ENCODE peak calls at places on chromosome 10, in six cellular contexts. One of them, this sample, is unnamed.

GRCh38 chr10:88190123-88190522 is 326.7 kb downstream of the PTEN start:
- DNase-seq in SK-N-SH: no peak
- DNase-seq in MCF 10A: no peak
- DNase-seq in endothelial cell of umbilical vein: no peak
- DNase-seq in A549: no peak
- DNase-seq in MM.1S: no peak
- DNase-seq in this sample: no peak

GRCh38 chr10:55330485-55330884 is 529.5 kb upstream of the PCDH15 start:
- DNase-seq in SK-N-SH: no peak
- DNase-seq in MCF 10A: no peak
- DNase-seq in endothelial cell of umbilical vein: no peak
- DNase-seq in A549: no peak
- DNase-seq in MM.1S: no peak
- DNase-seq in this sample: no peak

GRCh38 chr10:31490858-31491504 is 172.0 kb downstream of the ZEB1 start:
- DNase-seq in SK-N-SH: no peak
- DNase-seq in MCF 10A: peak; percentile 57
- DNase-seq in endothelial cell of umbilical vein: peak; percentile 63
- DNase-seq in A549: peak; percentile 11
- DNase-seq in MM.1S: peak; percentile 60
- DNase-seq in this sample: peak; percentile 66

GRCh38 chr10:72084094-72084459 is 4.3 kb downstream of the SPOCK2 start:
- DNase-seq in SK-N-SH: no peak
- DNase-seq in MCF 10A: no peak
- DNase-seq in endothelial cell of umbilical vein: no peak
- DNase-seq in A549: no peak
- DNase-seq in MM.1S: no peak
- DNase-seq in this sample: no peak

GRCh38 chr10:1230138-1230537 is 174.0 kb downstream of the WDR37 start:
- DNase-seq in SK-N-SH: no peak
- DNase-seq in MCF 10A: no peak
- DNase-seq in endothelial cell of umbilical vein: no peak
- DNase-seq in A549: no peak
- DNase-seq in MM.1S: no peak
- DNase-seq in this sample: no peak

GRCh38 chr10:123640016-123640535 is 26.1 kb upstream of the GPR26 start:
- DNase-seq in SK-N-SH: no peak
- DNase-seq in MCF 10A: no peak
- DNase-seq in endothelial cell of umbilical vein: no peak
- DNase-seq in A549: no peak
- DNase-seq in MM.1S: no peak
- DNase-seq in this sample: no peak

GRCh38 chr10:94500063-94500462 is 45.5 kb upstream of the HELLS start:
- DNase-seq in SK-N-SH: peak; percentile 15
- DNase-seq in MCF 10A: peak; percentile 11
- DNase-seq in endothelial cell of umbilical vein: no peak
- DNase-seq in A549: peak; percentile 36
- DNase-seq in MM.1S: no peak
- DNase-seq in this sample: no peak

GRCh38 chr10:66678521-66678920 is 247.3 kb upstream of the LRRTM3 start:
- DNase-seq in SK-N-SH: no peak
- DNase-seq in MCF 10A: peak; percentile 12
- DNase-seq in endothelial cell of umbilical vein: no peak
- DNase-seq in A549: no peak
- DNase-seq in MM.1S: no peak
- DNase-seq in this sample: no peak

GRCh38 chr10:108982141-108982540 is 941.2 kb downstream of the XPNPEP1 start:
- DNase-seq in SK-N-SH: no peak
- DNase-seq in MCF 10A: no peak
- DNase-seq in endothelial cell of umbilical vein: no peak
- DNase-seq in A549: no peak
- DNase-seq in MM.1S: no peak
- DNase-seq in this sample: no peak

GRCh38 chr10:85610381-85611092 is 756.1 kb downstream of the GRID1 start:
- DNase-seq in SK-N-SH: no peak
- DNase-seq in MCF 10A: no peak
- DNase-seq in endothelial cell of umbilical vein: no peak
- DNase-seq in A549: no peak
- DNase-seq in MM.1S: no peak
- DNase-seq in this sample: no peak

GRCh38 chr10:61621538-61622150 is 41.1 kb upstream of the CABCOCO1 start:
- DNase-seq in SK-N-SH: no peak
- DNase-seq in MCF 10A: no peak
- DNase-seq in endothelial cell of umbilical vein: peak; percentile 78
- DNase-seq in A549: no peak
- DNase-seq in MM.1S: no peak
- DNase-seq in this sample: no peak

GRCh38 chr10:86579883-86580548 is 58.4 kb upstream of the WAPL start:
- DNase-seq in SK-N-SH: no peak
- DNase-seq in MCF 10A: no peak
- DNase-seq in endothelial cell of umbilical vein: no peak
- DNase-seq in A549: no peak
- DNase-seq in MM.1S: no peak
- DNase-seq in this sample: no peak

GRCh38 chr10:116470768-116471415 is 43.2 kb downstream of the PNLIPRP3 start:
- DNase-seq in SK-N-SH: peak; percentile 30
- DNase-seq in MCF 10A: peak; percentile 58
- DNase-seq in endothelial cell of umbilical vein: no peak
- DNase-seq in A549: peak; percentile 41
- DNase-seq in MM.1S: peak; percentile 49
- DNase-seq in this sample: no peak

GRCh38 chr10:32357056-32357735 is 10.2 kb upstream of the EPC1 start:
- DNase-seq in SK-N-SH: no peak
- DNase-seq in MCF 10A: no peak
- DNase-seq in endothelial cell of umbilical vein: no peak
- DNase-seq in A549: no peak
- DNase-seq in MM.1S: no peak
- DNase-seq in this sample: no peak

GRCh38 chr10:33015798-33016547 is 57.9 kb upstream of the ITGB1 start:
- DNase-seq in SK-N-SH: no peak
- DNase-seq in MCF 10A: no peak
- DNase-seq in endothelial cell of umbilical vein: no peak
- DNase-seq in A549: peak; percentile 48
- DNase-seq in MM.1S: no peak
- DNase-seq in this sample: no peak

GRCh38 chr10:62250594-62251198 is 17.9 kb downstream of the RTKN2 start:
- DNase-seq in SK-N-SH: no peak
- DNase-seq in MCF 10A: peak; percentile 78
- DNase-seq in endothelial cell of umbilical vein: peak; percentile 19
- DNase-seq in A549: peak; percentile 49
- DNase-seq in MM.1S: no peak
- DNase-seq in this sample: no peak

GRCh38 chr10:48470893-48471805 is 133.7 kb downstream of the ARHGAP22 start:
- DNase-seq in SK-N-SH: no peak
- DNase-seq in MCF 10A: peak; percentile 88
- DNase-seq in endothelial cell of umbilical vein: peak; percentile 9
- DNase-seq in A549: no peak
- DNase-seq in MM.1S: no peak
- DNase-seq in this sample: no peak

GRCh38 chr10:124409696-124410095 is 9.0 kb downstream of the OAT start:
- DNase-seq in SK-N-SH: no peak
- DNase-seq in MCF 10A: no peak
- DNase-seq in endothelial cell of umbilical vein: no peak
- DNase-seq in A549: no peak
- DNase-seq in MM.1S: no peak
- DNase-seq in this sample: no peak

GRCh38 chr10:70677016-70677415 is 4.7 kb downstream of the ADAMTS14 start:
- DNase-seq in SK-N-SH: no peak
- DNase-seq in MCF 10A: no peak
- DNase-seq in endothelial cell of umbilical vein: no peak
- DNase-seq in A549: no peak
- DNase-seq in MM.1S: no peak
- DNase-seq in this sample: no peak

GRCh38 chr10:133489816-133490588 is 36.3 kb downstream of the SCART1 start:
- DNase-seq in SK-N-SH: no peak
- DNase-seq in MCF 10A: no peak
- DNase-seq in endothelial cell of umbilical vein: no peak
- DNase-seq in A549: no peak
- DNase-seq in MM.1S: peak; percentile 65
- DNase-seq in this sample: peak; percentile 53

GRCh38 chr10:31467791-31468535 is 148.9 kb downstream of the ZEB1 start:
- DNase-seq in SK-N-SH: no peak
- DNase-seq in MCF 10A: peak; percentile 51
- DNase-seq in endothelial cell of umbilical vein: no peak
- DNase-seq in A549: peak; percentile 51
- DNase-seq in MM.1S: peak; percentile 41
- DNase-seq in this sample: peak; percentile 37

GRCh38 chr10:123154943-123155505 is 822 bp downstream of the BUB3 start:
- DNase-seq in SK-N-SH: no peak
- DNase-seq in MCF 10A: peak; percentile 47
- DNase-seq in endothelial cell of umbilical vein: no peak
- DNase-seq in A549: peak; percentile 64
- DNase-seq in MM.1S: peak; percentile 47
- DNase-seq in this sample: no peak

GRCh38 chr10:68047554-68048327 is 27.3 kb downstream of the HERC4 start:
- DNase-seq in SK-N-SH: no peak
- DNase-seq in MCF 10A: no peak
- DNase-seq in endothelial cell of umbilical vein: no peak
- DNase-seq in A549: no peak
- DNase-seq in MM.1S: no peak
- DNase-seq in this sample: peak; percentile 27

DNA sequence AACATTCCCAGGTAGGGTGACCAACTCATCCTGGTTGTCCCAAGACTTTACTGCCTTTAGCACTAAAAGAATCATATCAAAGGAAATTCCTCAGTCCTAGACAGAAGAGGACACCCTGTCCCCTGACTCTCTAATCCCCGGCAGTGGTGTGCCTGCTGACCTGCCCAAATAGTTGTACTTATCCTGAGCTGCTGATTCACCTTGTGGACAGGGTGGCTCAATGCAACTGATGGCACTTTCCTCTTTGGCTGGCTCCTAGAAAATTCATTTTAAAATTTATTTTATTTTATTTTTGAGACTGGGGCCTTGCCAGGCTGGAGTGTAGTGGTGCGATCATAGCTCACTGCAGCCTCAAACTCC is 111.7 kb downstream of the JCAD start:
- DNase-seq in SK-N-SH: no peak
- DNase-seq in MCF 10A: peak; percentile 81
- DNase-seq in endothelial cell of umbilical vein: no peak
- DNase-seq in A549: no peak
- DNase-seq in MM.1S: no peak
- DNase-seq in this sample: no peak
- TF ChIP-seq CTCF in SK-N-SH: peak; percentile 22
- TF ChIP-seq CTCF in MCF 10A: no peak
- TF ChIP-seq CTCF in endothelial cell of umbilical vein: peak; percentile 2
- TF ChIP-seq CTCF in A549: no peak
- TF ChIP-seq CTCF in MM.1S: no peak
- TF ChIP-seq CTCF in this sample: no peak

GRCh38 chr10:101301111-101301731 is 52.7 kb upstream of the BTRC start:
- DNase-seq in SK-N-SH: no peak
- DNase-seq in MCF 10A: peak; percentile 80
- DNase-seq in endothelial cell of umbilical vein: peak; percentile 44
- DNase-seq in A549: peak; percentile 73
- DNase-seq in MM.1S: peak; percentile 40
- DNase-seq in this sample: peak; percentile 53
- TF ChIP-seq CTCF in SK-N-SH: no peak
- TF ChIP-seq CTCF in MCF 10A: peak; percentile 78
- TF ChIP-seq CTCF in endothelial cell of umbilical vein: peak; percentile 64
- TF ChIP-seq CTCF in A549: peak; percentile 63
- TF ChIP-seq CTCF in MM.1S: peak; percentile 56
- TF ChIP-seq CTCF in this sample: peak; percentile 51

GRCh38 chr10:91409069-91409868 is 875 bp upstream of the HECTD2 start:
- DNase-seq in SK-N-SH: peak; percentile 82
- DNase-seq in MCF 10A: peak; percentile 78
- DNase-seq in endothelial cell of umbilical vein: peak; percentile 87
- DNase-seq in A549: peak; percentile 86
- DNase-seq in MM.1S: peak; percentile 41
- DNase-seq in this sample: peak; percentile 67

GRCh38 chr10:91406322-91406721 is 3.8 kb upstream of the HECTD2 start:
- DNase-seq in SK-N-SH: no peak
- DNase-seq in MCF 10A: no peak
- DNase-seq in endothelial cell of umbilical vein: no peak
- DNase-seq in A549: no peak
- DNase-seq in MM.1S: no peak
- DNase-seq in this sample: no peak

GRCh38 chr10:91412688-91413087 is 2.5 kb downstream of the HECTD2 start:
- DNase-seq in SK-N-SH: no peak
- DNase-seq in MCF 10A: no peak
- DNase-seq in endothelial cell of umbilical vein: no peak
- DNase-seq in A549: no peak
- DNase-seq in MM.1S: no peak
- DNase-seq in this sample: no peak

GRCh38 chr10:91409869-91410637 is at the start of gene HECTD2:
- DNase-seq in SK-N-SH: peak; percentile 90
- DNase-seq in MCF 10A: peak; percentile 72
- DNase-seq in endothelial cell of umbilical vein: peak; percentile 72
- DNase-seq in A549: peak; percentile 82
- DNase-seq in MM.1S: peak; percentile 81
- DNase-seq in this sample: peak; percentile 89

DNA sequence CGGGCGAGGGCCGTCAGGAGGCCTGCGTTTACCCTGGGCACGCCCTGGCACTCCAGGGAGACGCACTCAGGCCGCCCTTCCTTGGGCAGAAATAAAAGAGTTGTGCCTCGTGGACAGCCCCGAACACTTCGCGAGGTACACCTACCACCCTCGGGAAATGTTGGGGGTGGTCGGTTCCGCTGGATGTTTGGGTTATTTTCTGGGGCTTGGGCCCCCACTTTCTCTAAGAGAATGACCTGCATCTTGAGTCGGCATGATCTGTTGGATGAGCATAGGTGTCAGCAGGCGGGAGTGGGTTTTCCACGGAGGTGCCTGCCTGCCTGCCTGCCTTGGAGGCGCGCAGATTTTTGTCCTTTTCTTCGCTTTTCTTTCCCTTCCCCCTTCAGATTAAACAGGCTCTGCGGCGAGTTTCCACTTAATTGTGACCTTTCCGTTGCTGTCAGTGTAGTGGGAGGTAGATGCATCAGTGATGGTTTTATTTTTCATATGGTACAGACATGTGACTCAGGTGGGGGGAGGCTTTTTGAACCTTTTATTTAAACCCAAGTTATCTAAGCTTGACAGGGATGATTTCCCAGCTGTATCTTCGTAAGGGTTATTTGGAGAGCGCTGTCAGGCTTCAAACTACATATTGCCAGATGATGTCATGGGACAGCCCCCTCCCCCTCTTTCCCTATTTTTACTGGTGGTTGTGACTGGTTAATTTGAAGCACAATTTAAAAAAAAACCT is 659 bp downstream of the HECTD2 start:
- DNase-seq in SK-N-SH: peak; percentile 22
- DNase-seq in MCF 10A: peak; percentile 8
- DNase-seq in endothelial cell of umbilical vein: peak; percentile 57
- DNase-seq in A549: no peak
- DNase-seq in MM.1S: peak; percentile 57
- DNase-seq in this sample: peak; percentile 11
- TF ChIP-seq CTCF in SK-N-SH: no peak
- TF ChIP-seq CTCF in MCF 10A: no peak
- TF ChIP-seq CTCF in endothelial cell of umbilical vein: no peak
- TF ChIP-seq CTCF in A549: no peak
- TF ChIP-seq CTCF in MM.1S: no peak
- TF ChIP-seq CTCF in this sample: no peak

DNA sequence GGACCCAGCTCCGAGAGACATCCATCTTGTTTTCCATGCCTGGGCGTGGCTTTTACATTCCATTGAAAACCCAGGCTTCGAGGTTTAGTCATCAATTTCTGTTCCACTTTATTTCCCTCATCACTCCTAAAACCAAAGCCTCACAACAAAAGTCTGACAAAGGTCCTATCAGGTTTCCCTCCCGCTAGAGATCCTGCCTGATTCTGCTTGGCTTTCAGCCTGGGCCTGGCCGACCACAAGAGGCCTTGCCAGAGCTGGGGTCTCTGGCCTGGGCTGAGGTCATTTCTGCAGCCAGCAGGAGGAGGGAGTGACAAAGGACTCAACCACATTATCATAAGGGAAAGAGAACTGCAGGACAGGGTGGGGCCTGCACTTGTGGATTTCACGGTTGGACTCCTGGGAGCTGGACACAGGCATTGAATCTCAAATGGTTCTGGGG is 167.0 kb downstream of the FANK1 start:
- DNase-seq in SK-N-SH: no peak
- DNase-seq in MCF 10A: peak; percentile 31
- DNase-seq in endothelial cell of umbilical vein: no peak
- DNase-seq in A549: peak; percentile 28
- DNase-seq in MM.1S: no peak
- DNase-seq in this sample: no peak
- TF ChIP-seq CTCF in SK-N-SH: peak; percentile 15
- TF ChIP-seq CTCF in MCF 10A: no peak
- TF ChIP-seq CTCF in endothelial cell of umbilical vein: no peak
- TF ChIP-seq CTCF in A549: no peak
- TF ChIP-seq CTCF in MM.1S: no peak
- TF ChIP-seq CTCF in this sample: no peak

This sample was measured in GM12865.